ENCODE peak calls at places on chromosomes 6 and 20, in five cellular contexts. S is GM12878, Z is A549, O is SK-N-SH, V is WTC11. H is an unnamed sample.

GRCh38 chr6:17045581-17046322 is 56.1 kb upstream of the STMND1 start:
- DNase-seq in S (no peak), Z (no peak), O (no peak), V (no peak), H (no peak)

GRCh38 chr6:34791164-34791841 is 580 bp upstream of the BLTP3A start:
- DNase-seq in S (no peak), Z (peak; percentile 49), O (peak; percentile 78), V (peak; percentile 63), H (peak; percentile 85)

GRCh38 chr6:43753570-43754183 is 16.3 kb upstream of the VEGFA start:
- DNase-seq in S (no peak), Z (no peak), O (no peak), V (no peak), H (no peak)

GRCh38 chr6:169643521-169643920 is 58.3 kb downstream of the WDR27 start:
- DNase-seq in S (no peak), Z (no peak), O (no peak), V (no peak), H (no peak)

GRCh38 chr20:50146732-50147662 is 6.5 kb downstream of the PEDS1 start:
- DNase-seq in S (peak; percentile 45), Z (no peak), O (no peak), V (no peak), H (peak; percentile 87)

GRCh38 chr6:62150048-62150663 is 135.9 kb downstream of the KHDRBS2 start:
- DNase-seq in S (no peak), Z (peak; percentile 32), O (peak; percentile 29), V (no peak), H (peak; percentile 58)

GRCh38 chr20:53940883-53941546 is 129.4 kb downstream of the BCAS1 start:
- DNase-seq in S (no peak), Z (peak; percentile 81), O (no peak), V (no peak), H (no peak)

GRCh38 chr20:17304785-17305184 is 77.9 kb downstream of the PCSK2 start:
- DNase-seq in S (no peak), Z (no peak), O (no peak), V (no peak), H (no peak)

GRCh38 chr20:35768731-35769664 is 2.8 kb upstream of the PHF20 start:
- DNase-seq in S (peak; percentile 43), Z (peak; percentile 92), O (peak; percentile 34), V (peak; percentile 74), H (peak; percentile 69)

GRCh38 chr20:64200740-64201139 is 36.5 kb downstream of the MYT1 start:
- DNase-seq in S (no peak), Z (no peak), O (no peak), V (no peak), H (no peak)

GRCh38 chr20:15077733-15078132 is 740.3 kb upstream of the FLRT3 start:
- DNase-seq in S (no peak), Z (no peak), O (no peak), V (no peak), H (no peak)

GRCh38 chr6:124924333-124924759 is 37.9 kb upstream of the RNF217 start:
- DNase-seq in S (no peak), Z (peak; percentile 13), O (no peak), V (no peak), H (no peak)

GRCh38 chr20:59765599-59766177 is 161.3 kb downstream of the PHACTR3 start:
- DNase-seq in S (no peak), Z (no peak), O (no peak), V (peak; percentile 59), H (peak; percentile 66)

GRCh38 chr20:43432498-43432897 is 25.2 kb upstream of the SRSF6 start:
- DNase-seq in S (no peak), Z (no peak), O (no peak), V (no peak), H (no peak)

GRCh38 chr6:167094436-167094819 is 28.5 kb upstream of the CCR6 start:
- DNase-seq in S (no peak), Z (no peak), O (no peak), V (no peak), H (no peak)

GRCh38 chr6:16868968-16869367 is 107.7 kb upstream of the ATXN1 start:
- DNase-seq in S (no peak), Z (no peak), O (no peak), V (no peak), H (no peak)

GRCh38 chr20:56440346-56441007 is 27.9 kb upstream of the RTF2 start:
- DNase-seq in S (peak; percentile 58), Z (no peak), O (no peak), V (no peak), H (peak; percentile 83)

GRCh38 chr20:60046011-60046413 is 87.8 kb downstream of the CDH26 start:
- DNase-seq in S (no peak), Z (no peak), O (no peak), V (no peak), H (peak; percentile 93)

GRCh38 chr6:29967379-29968010 is 25.2 kb downstream of the HLA-A start:
- DNase-seq in S (peak; percentile 11), Z (no peak), O (no peak), V (no peak), H (peak; percentile 23)

GRCh38 chr6:106556368-106556960 is 72.8 kb downstream of the RTN4IP1 start:
- DNase-seq in S (no peak), Z (peak; percentile 26), O (no peak), V (no peak), H (peak; percentile 64)

GRCh38 chr20:57312138-57312537 is 17.5 kb upstream of the SPO11 start:
- DNase-seq in S (no peak), Z (no peak), O (no peak), V (no peak), H (no peak)

GRCh38 chr20:48826883-48827771 is 672 bp downstream of the PREX1 start:
- DNase-seq in S (no peak), Z (peak; percentile 54), O (peak; percentile 64), V (peak; percentile 52), H (peak; percentile 74)

GRCh38 chr20:23267909-23268308 is 82.7 kb upstream of the NXT1 start:
- DNase-seq in S (no peak), Z (no peak), O (no peak), V (no peak), H (no peak)

GRCh38 chr20:23264545-23264944 is 86.0 kb upstream of the NXT1 start:
- DNase-seq in S (no peak), Z (no peak), O (no peak), V (no peak), H (no peak)

GRCh38 chr20:23266530-23267398 is 83.8 kb upstream of the NXT1 start:
- DNase-seq in S (no peak), Z (peak; percentile 27), O (no peak), V (no peak), H (no peak)

GRCh38 chr20:23268792-23269354 is 81.7 kb upstream of the NXT1 start:
- DNase-seq in S (no peak), Z (peak; percentile 21), O (no peak), V (no peak), H (no peak)

DNA sequence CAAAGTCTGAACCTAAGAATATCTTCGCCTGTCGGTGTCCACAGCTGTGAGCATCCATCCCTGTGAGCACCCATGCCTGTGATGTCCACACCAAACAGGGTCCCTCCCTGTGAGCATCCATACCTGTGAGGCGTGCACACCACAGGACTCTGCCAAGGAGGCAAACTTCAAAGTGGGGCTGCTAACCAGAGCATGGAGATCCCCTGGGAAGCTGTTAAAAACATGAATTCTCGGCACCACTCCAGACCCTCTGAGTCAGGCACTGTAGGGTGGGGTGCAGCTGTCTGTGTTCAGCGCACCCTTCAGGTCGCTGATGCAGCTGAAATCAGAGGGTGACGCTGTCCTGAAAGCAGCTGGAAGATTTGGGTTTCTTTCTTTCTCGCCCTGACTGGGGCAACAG is 85.4 kb upstream of the NXT1 start:
- DNase-seq in S (no peak), Z (no peak), O (no peak), V (no peak), H (no peak)
- TF ChIP-seq MAX in S (no peak), Z (no peak), O (no peak), V (no peak), H (no peak)

GRCh38 chr6:25476126-25476525 is 175.9 kb upstream of the SCGN start:
- DNase-seq in S (no peak), Z (no peak), O (no peak), V (no peak), H (no peak)
- TF ChIP-seq MAX in S (no peak), Z (no peak), O (no peak), V (no peak), H (no peak)

DNA sequence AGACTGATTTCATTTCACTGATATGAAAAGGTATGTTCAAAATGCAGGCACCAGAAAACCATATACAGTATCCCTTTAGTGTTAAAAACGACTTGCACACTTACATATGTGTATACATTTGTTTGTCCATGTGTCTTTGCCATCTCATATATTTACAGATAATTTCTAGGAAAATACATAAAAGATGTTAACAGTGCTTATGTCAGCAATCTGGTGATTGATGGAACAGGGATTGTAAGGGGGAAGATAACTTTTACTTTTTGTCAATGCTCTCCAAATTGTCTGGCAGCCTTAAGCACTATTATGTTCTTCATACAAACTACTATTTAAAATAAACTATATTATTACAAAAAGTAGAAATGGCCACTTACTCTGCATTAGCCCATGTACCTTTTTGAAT is 238.5 kb upstream of the DEFB112 start:
- DNase-seq in S (no peak), Z (no peak), O (no peak), V (no peak), H (no peak)
- TF ChIP-seq MAX in S (no peak), Z (no peak), O (no peak), V (no peak), H (no peak)

GRCh38 chr20:55333798-55334197 is 671.5 kb downstream of the CBLN4 start:
- DNase-seq in S (no peak), Z (no peak), O (no peak), V (no peak), H (no peak)
- TF ChIP-seq MAX in S (no peak), Z (no peak), O (no peak), V (no peak), H (no peak)

DNA sequence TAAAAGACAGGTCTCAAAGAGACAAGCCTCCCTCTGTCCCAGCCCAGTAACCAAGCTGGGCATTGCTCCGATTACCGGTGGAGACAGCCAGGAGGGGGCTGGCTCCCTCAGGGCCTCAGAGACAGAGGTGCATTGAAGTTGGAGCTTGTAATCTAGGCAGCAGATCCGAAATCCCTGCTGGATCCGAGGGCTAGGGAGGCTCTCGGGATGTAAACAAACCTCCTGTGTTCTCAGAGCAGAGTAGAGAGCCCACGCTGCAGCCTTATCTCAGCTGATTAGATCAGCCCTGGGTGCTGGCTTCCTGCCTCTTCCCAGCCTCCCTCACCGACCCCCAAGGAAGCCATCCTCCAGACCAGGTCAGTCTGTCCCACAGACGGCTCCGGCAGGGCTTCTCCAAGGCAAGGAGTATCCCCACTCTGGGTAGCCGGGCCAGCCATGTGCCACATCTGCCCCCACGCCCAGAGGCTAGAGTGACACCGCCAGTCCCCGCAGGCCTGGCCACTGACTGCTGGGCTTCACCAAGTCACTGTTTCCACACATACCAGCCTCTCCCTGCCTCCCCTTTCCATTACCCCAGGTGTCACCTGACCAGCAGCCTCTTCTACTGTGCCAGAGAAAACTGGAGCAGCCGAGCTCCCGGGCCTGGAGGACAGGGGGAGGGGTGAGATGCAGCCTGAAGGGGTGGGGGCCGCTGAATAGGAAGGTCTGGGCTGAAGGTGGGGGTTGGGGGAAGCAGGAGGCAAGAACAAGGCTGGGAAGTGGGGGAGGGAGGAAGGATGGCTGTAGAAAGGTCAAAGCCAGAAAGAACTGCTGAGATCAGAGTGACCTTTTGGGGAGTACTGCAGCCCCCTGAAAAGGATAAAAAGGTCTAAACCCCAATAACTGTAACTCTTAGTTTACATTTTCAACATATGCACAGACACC is 6.0 kb downstream of the SDC4 start:
- DNase-seq in S (no peak), Z (no peak), O (peak; percentile 79), V (peak; percentile 82), H (no peak)
- TF ChIP-seq MAX in S (no peak), Z (no peak), O (peak; percentile 22), V (no peak), H (no peak)